ENCODE peak calls at places on chromosome 14, in five cellular contexts. V is Caki2; E is hepatic stellate cell; Z is erythroblast; A is stimulated activated CD8-positive, alpha-beta memory T cell treated with anti-CD3 and anti-CD28 coated beads, Interleukin-2, amount 100 ng/mL, for 1 hour. M is an unnamed sample.

GRCh38 chr14:101726954-101727302 is 34.6 kb upstream of the PPP2R5C start:
- DNase-seq in V (no peak), E (no peak), Z (no peak), A (no peak), M (no peak)

GRCh38 chr14:96059519-96060135 is 20.5 kb downstream of the C14orf132 start:
- DNase-seq in V (no peak), E (no peak), Z (no peak), A (no peak), M (no peak)

GRCh38 chr14:90548455-90548854 is 151.6 kb downstream of the CALM1 start:
- DNase-seq in V (no peak), E (no peak), Z (no peak), A (no peak), M (no peak)

GRCh38 chr14:36647827-36648753 is 13.6 kb upstream of the PAX9 start:
- DNase-seq in V (peak), E (no peak), Z (peak), A (no peak), M (peak)

GRCh38 chr14:77265561-77266335 is 5.3 kb downstream of the NGB start:
- DNase-seq in V (no peak), E (no peak), Z (no peak), A (no peak), M (no peak)

GRCh38 chr14:76081642-76082041 is 70.1 kb upstream of the GPATCH2L start:
- DNase-seq in V (no peak), E (no peak), Z (no peak), A (no peak), M (no peak)

GRCh38 chr14:68306934-68307758 is 485.7 kb downstream of the ZFP36L1 start:
- DNase-seq in V (no peak), E (no peak), Z (no peak), A (no peak), M (no peak)

GRCh38 chr14:58772814-58773620 is 135.3 kb downstream of the DACT1 start:
- DNase-seq in V (peak), E (no peak), Z (no peak), A (no peak), M (no peak)

GRCh38 chr14:68736519-68736918 is 56.3 kb downstream of the ZFP36L1 start:
- DNase-seq in V (no peak), E (no peak), Z (no peak), A (no peak), M (no peak)

GRCh38 chr14:60650382-60650961 is 1.2 kb upstream of the SIX1 start:
- DNase-seq in V (no peak), E (no peak), Z (no peak), A (no peak), M (no peak)

GRCh38 chr14:77204457-77204796 is 22.8 kb downstream of the TMEM63C start:
- DNase-seq in V (no peak), E (no peak), Z (no peak), A (no peak), M (no peak)

GRCh38 chr14:89349196-89350008 is 67.6 kb downstream of the FOXN3 start:
- DNase-seq in V (peak), E (no peak), Z (peak), A (no peak), M (peak)

GRCh38 chr14:23122086-23122485 is 3.0 kb upstream of the CEBPE start:
- DNase-seq in V (no peak), E (no peak), Z (no peak), A (no peak), M (no peak)

GRCh38 chr14:67940894-67941455 is 121.4 kb downstream of the RAD51B start:
- DNase-seq in V (peak), E (peak), Z (no peak), A (no peak), M (no peak)

GRCh38 chr14:101174522-101174838 is 271.0 kb upstream of the RTL1 start:
- DNase-seq in V (no peak), E (no peak), Z (no peak), A (no peak), M (no peak)

GRCh38 chr14:59013672-59014298 is 174.7 kb upstream of the DAAM1 start:
- DNase-seq in V (no peak), E (no peak), Z (no peak), A (no peak), M (peak)

GRCh38 chr14:66038214-66038977 is 447.8 kb upstream of the CCDC196 start:
- DNase-seq in V (no peak), E (no peak), Z (no peak), A (no peak), M (no peak)

GRCh38 chr14:80535171-80535570 is 323.9 kb upstream of the DIO2 start:
- DNase-seq in V (no peak), E (no peak), Z (no peak), A (no peak), M (peak)

GRCh38 chr14:72463291-72463866 is 430.5 kb downstream of the DPF3 start:
- DNase-seq in V (peak), E (peak), Z (no peak), A (no peak), M (no peak)

GRCh38 chr14:79044894-79045624 is 874.9 kb downstream of the NRXN3 start:
- DNase-seq in V (peak), E (peak), Z (no peak), A (no peak), M (peak)

GRCh38 chr14:104985675-104986486 is at the start of gene CLBA1:
- DNase-seq in V (peak), E (peak), Z (peak), A (peak), M (peak)

GRCh38 chr14:29853272-29853671 is 74.4 kb downstream of the PRKD1 start:
- DNase-seq in V (peak), E (no peak), Z (no peak), A (no peak), M (no peak)

GRCh38 chr14:37384870-37385596 is 187.3 kb downstream of the MIPOL1 start:
- DNase-seq in V (no peak), E (no peak), Z (no peak), A (no peak), M (no peak)

GRCh38 chr14:71193663-71194062 is 286.4 kb downstream of the PCNX1 start:
- DNase-seq in V (no peak), E (no peak), Z (no peak), A (no peak), M (no peak)

GRCh38 chr14:90161129-90161528 is 95.2 kb upstream of the PSMC1 start:
- DNase-seq in V (no peak), E (no peak), Z (no peak), A (no peak), M (no peak)

GRCh38 chr14:66476964-66477363 is 9.2 kb upstream of the CCDC196 start:
- DNase-seq in V (peak), E (no peak), Z (peak), A (no peak), M (peak)

GRCh38 chr14:51448831-51449665 is 202.7 kb upstream of the FRMD6 start:
- DNase-seq in V (peak), E (peak), Z (no peak), A (no peak), M (peak)

GRCh38 chr14:84272290-84272721 is 1257.6 kb upstream of the FLRT2 start:
- DNase-seq in V (no peak), E (no peak), Z (no peak), A (no peak), M (no peak)

GRCh38 chr14:33810308-33810707 is 140.6 kb downstream of the EGLN3 start:
- DNase-seq in V (no peak), E (no peak), Z (no peak), A (no peak), M (no peak)

GRCh38 chr14:91317381-91318313 is 73.1 kb upstream of the GPR68 start:
- DNase-seq in V (peak), E (no peak), Z (peak), A (peak), M (peak)

GRCh38 chr14:68124050-68124449 is 304.5 kb downstream of the RAD51B start:
- DNase-seq in V (no peak), E (no peak), Z (no peak), A (no peak), M (no peak)

GRCh38 chr14:63371033-63371432 is 52.3 kb upstream of the GPHB5 start:
- DNase-seq in V (no peak), E (no peak), Z (no peak), A (no peak), M (no peak)

GRCh38 chr14:96170961-96171592 is 33.6 kb upstream of the BDKRB2 start:
- DNase-seq in V (no peak), E (no peak), Z (no peak), A (no peak), M (no peak)

GRCh38 chr14:50602035-50602434 is 42.1 kb downstream of the ATL1 start:
- DNase-seq in V (no peak), E (no peak), Z (no peak), A (no peak), M (no peak)

GRCh38 chr14:71206766-71207371 is 299.6 kb downstream of the PCNX1 start:
- DNase-seq in V (peak), E (peak), Z (no peak), A (no peak), M (peak)

M was measured in lung microvascular endothelial cell.